ENCODE peak calls at places on chromosomes 13 and 19, in six cellular contexts. H is GM12878, K is HCT116, A is SK-N-SH, Y is H1, G is K562. I is an unnamed sample.

GRCh38 chr19:44891016-44891882 is at the start of gene TOMM40:
- DNase-seq in H (no peak), K (no peak), A (peak), Y (peak), G (no peak), I (peak)

GRCh38 chr13:23899555-23899954 is 2.3 kb upstream of the C1QTNF9B start:
- DNase-seq in H (no peak), K (no peak), A (peak), Y (no peak), G (peak), I (peak)

GRCh38 chr13:110593430-110594130 is 21.8 kb upstream of the NAXD start:
- DNase-seq in H (no peak), K (peak), A (peak), Y (no peak), G (peak), I (peak)

GRCh38 chr13:38803566-38803965 is 116.7 kb downstream of the FREM2 start:
- DNase-seq in H (no peak), K (no peak), A (no peak), Y (no peak), G (no peak), I (no peak)

GRCh38 chr19:47848425-47848824 is 10.6 kb upstream of the TPRX2 start:
- DNase-seq in H (no peak), K (no peak), A (no peak), Y (no peak), G (no peak), I (no peak)

GRCh38 chr19:14536926-14537692 is 7.7 kb downstream of the TECR start:
- DNase-seq in H (no peak), K (peak), A (peak), Y (peak), G (peak), I (peak)

GRCh38 chr19:32224371-32225244 is 120.8 kb upstream of the ZNF507 start:
- DNase-seq in H (no peak), K (no peak), A (peak), Y (peak), G (peak), I (peak)

GRCh38 chr19:45645631-45646344 is 6.6 kb upstream of the EML2 start:
- DNase-seq in H (peak), K (peak), A (peak), Y (peak), G (peak), I (peak)

GRCh38 chr13:114194853-114195252 is 15.8 kb downstream of the CFAP97D2 start:
- DNase-seq in H (no peak), K (no peak), A (no peak), Y (no peak), G (no peak), I (no peak)

GRCh38 chr13:41056194-41056593 is 5.1 kb upstream of the WBP4 start:
- DNase-seq in H (no peak), K (no peak), A (no peak), Y (no peak), G (no peak), I (no peak)

GRCh38 chr13:33446821-33447481 is 161.4 kb upstream of the STARD13 start:
- DNase-seq in H (no peak), K (no peak), A (no peak), Y (no peak), G (no peak), I (peak)

GRCh38 chr13:47846886-47847285 is 154.2 kb downstream of the SUCLA2 start:
- DNase-seq in H (no peak), K (no peak), A (no peak), Y (no peak), G (no peak), I (no peak)

GRCh38 chr13:43572601-43573360 is 214.0 kb downstream of the ENOX1 start:
- DNase-seq in H (no peak), K (no peak), A (no peak), Y (no peak), G (no peak), I (peak)

GRCh38 chr13:30352121-30352520 is 44.8 kb upstream of the KATNAL1 start:
- DNase-seq in H (no peak), K (no peak), A (no peak), Y (no peak), G (no peak), I (no peak)

GRCh38 chr13:91398413-91399188 is at the start of gene GPC5:
- DNase-seq in H (no peak), K (peak), A (peak), Y (peak), G (peak), I (no peak)

GRCh38 chr13:26618726-26619125 is 61.2 kb downstream of the WASF3 start:
- DNase-seq in H (no peak), K (no peak), A (no peak), Y (no peak), G (no peak), I (no peak)

GRCh38 chr13:103130681-103131210 is 64.5 kb upstream of the SLC10A2 start:
- DNase-seq in H (peak), K (no peak), A (no peak), Y (no peak), G (no peak), I (no peak)

GRCh38 chr13:36891752-36892151 is 28.3 kb downstream of the SMAD9 start:
- DNase-seq in H (no peak), K (no peak), A (no peak), Y (no peak), G (no peak), I (no peak)

GRCh38 chr13:33090755-33091454 is 74.7 kb downstream of the KL start:
- DNase-seq in H (no peak), K (no peak), A (no peak), Y (no peak), G (no peak), I (peak)

GRCh38 chr19:20182232-20182785 is 15.3 kb downstream of the ZNF486 start:
- DNase-seq in H (no peak), K (no peak), A (no peak), Y (no peak), G (no peak), I (no peak)

GRCh38 chr13:67134322-67135129 is 95.6 kb downstream of the PCDH9 start:
- DNase-seq in H (no peak), K (no peak), A (no peak), Y (no peak), G (peak), I (no peak)

GRCh38 chr13:23799945-23800344 is 89.3 kb downstream of the MIPEP start:
- DNase-seq in H (peak), K (no peak), A (no peak), Y (no peak), G (no peak), I (no peak)

GRCh38 chr13:59458908-59459579 is 704.7 kb downstream of the DIAPH3 start:
- DNase-seq in H (no peak), K (no peak), A (no peak), Y (no peak), G (no peak), I (no peak)

GRCh38 chr13:26460652-26461051 is 96.8 kb upstream of the WASF3 start:
- DNase-seq in H (no peak), K (no peak), A (no peak), Y (no peak), G (no peak), I (no peak)

DNA sequence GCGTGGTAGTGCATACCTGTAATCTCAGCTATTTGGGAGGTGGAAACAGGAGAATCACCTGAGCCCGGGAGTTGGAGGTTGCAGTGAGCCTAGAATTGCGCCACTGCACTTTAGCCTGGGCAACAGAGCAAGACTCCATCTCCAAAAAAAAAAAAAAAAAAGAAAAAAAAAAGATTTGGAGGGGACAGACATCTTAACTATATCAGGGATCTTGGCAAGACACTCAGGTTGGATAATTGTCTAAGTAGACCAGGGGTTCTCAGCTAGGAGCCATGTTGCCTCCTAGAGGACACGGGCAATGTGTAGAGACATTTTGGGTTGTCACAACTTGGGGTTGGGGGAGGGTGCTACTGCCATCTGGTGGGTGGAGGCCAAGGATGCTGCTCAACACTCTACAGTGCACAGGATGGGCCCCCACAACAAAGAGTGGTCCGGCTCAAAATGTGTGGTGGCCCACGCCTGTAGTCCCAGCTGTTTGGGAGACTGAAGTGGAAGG is 1.9 kb upstream of the ZNF580 start:
- DNase-seq in H (no peak), K (no peak), A (peak), Y (peak), G (peak), I (peak)
- TF ChIP-seq JUND in H (no peak), K (no peak), A (no peak), Y (no peak), G (no peak), I (no peak)

DNA sequence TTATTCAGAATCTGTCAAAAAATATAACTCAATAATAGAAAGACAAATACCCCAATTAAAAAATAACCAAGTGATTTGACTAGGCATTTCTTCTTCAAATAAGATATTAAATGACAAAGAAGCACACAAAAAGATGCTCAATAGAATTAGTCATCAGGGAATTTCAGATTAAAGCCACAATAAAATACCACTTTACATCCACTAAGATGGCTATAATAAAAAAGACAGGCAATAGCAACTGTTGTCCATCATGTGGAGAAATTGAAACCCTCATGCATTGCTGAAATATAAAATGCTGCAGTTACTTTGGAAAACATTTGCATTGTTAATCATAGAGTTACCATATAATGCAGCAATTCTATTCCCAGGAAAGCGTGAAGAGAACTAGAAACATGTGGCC is 605.4 kb upstream of the SLITRK1 start:
- DNase-seq in H (no peak), K (no peak), A (no peak), Y (no peak), G (no peak), I (no peak)
- TF ChIP-seq JUND in H (no peak), K (no peak), A (no peak), Y (no peak), G (no peak), I (no peak)

GRCh38 chr19:18279266-18279515 is 2.2 kb downstream of the JUND start:
- DNase-seq in H (no peak), K (no peak), A (no peak), Y (no peak), G (no peak), I (no peak)

GRCh38 chr19:18281082-18282020 is at the start of gene JUND:
- DNase-seq in H (peak), K (peak), A (peak), Y (peak), G (peak), I (peak)

GRCh38 chr19:18279516-18280246 is 1.7 kb downstream of the JUND start:
- DNase-seq in H (peak), K (peak), A (peak), Y (peak), G (peak), I (peak)

GRCh38 chr19:18282021-18282787 is 782 bp upstream of the JUND start:
- DNase-seq in H (no peak), K (no peak), A (peak), Y (no peak), G (no peak), I (peak)

GRCh38 chr19:18280247-18281081 is 958 bp downstream of the JUND start:
- DNase-seq in H (no peak), K (no peak), A (peak), Y (peak), G (peak), I (peak)
- TF ChIP-seq JUND in H (no peak), K (no peak), A (no peak), Y (no peak), G (no peak), I (no peak)

GRCh38 chr19:35546532-35546931 is 1.1 kb downstream of the TMEM147 start:
- DNase-seq in H (no peak), K (no peak), A (no peak), Y (no peak), G (no peak), I (no peak)

GRCh38 chr19:35544110-35544802 is 1.2 kb upstream of the TMEM147 start:
- DNase-seq in H (no peak), K (no peak), A (no peak), Y (no peak), G (peak), I (no peak)

GRCh38 chr19:35543280-35544109 is 1.9 kb upstream of the TMEM147 start:
- DNase-seq in H (no peak), K (no peak), A (no peak), Y (no peak), G (no peak), I (no peak)

GRCh38 chr19:35545001-35545854 is at the start of gene TMEM147:
- DNase-seq in H (no peak), K (peak), A (peak), Y (peak), G (peak), I (peak)

GRCh38 chr19:35545855-35546381 is 492 bp downstream of the TMEM147 start:
- DNase-seq in H (peak), K (no peak), A (peak), Y (no peak), G (peak), I (peak)
- TF ChIP-seq JUND in H (no peak), K (no peak), A (no peak), Y (no peak), G (no peak), I (no peak)

DNA sequence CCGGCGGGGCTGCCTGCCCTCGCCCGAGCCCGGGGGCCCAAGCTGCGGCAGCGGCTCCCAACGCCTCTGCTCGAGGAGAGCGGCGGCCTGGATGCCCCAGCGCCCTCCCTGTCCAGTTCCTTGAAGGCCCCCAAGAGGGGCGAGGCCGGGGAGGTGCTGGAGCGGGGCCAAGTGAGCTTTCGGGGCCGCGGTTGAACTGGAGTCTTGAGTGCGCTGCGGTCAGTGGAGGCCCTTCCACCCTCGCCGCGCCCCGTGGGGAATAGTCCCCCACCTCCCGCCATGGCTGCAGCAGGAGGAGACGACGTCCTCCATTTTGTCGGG is 529 bp upstream of the ZMYM5 start:
- DNase-seq in H (no peak), K (no peak), A (peak), Y (no peak), G (peak), I (peak)
- TF ChIP-seq JUND in H (no peak), K (no peak), A (no peak), Y (no peak), G (no peak), I (no peak)

I was measured in T47D.